ENCODE peak calls at places on chromosomes 12 and 14, in seven cellular contexts. One of them, this sample, is unnamed.
A peak's percentile ranks its signal among the peaks of the same experiment; 100 is the strongest.

GRCh38 chr14:97713023-97713422 is 915.8 kb downstream of the VRK1 start:
- DNase-seq in cardiac muscle cell: no peak
- DNase-seq in MM.1S: no peak
- DNase-seq in GM23248: peak; percentile 3
- DNase-seq in substantia nigra: no peak
- DNase-seq in left ventricle myocardium inferior: no peak
- DNase-seq in tibial nerve: no peak
- DNase-seq in this sample: no peak

GRCh38 chr12:43786899-43787693 is 19.0 kb downstream of the TWF1 start:
- DNase-seq in cardiac muscle cell: no peak
- DNase-seq in MM.1S: no peak
- DNase-seq in GM23248: peak; percentile 35
- DNase-seq in substantia nigra: no peak
- DNase-seq in left ventricle myocardium inferior: no peak
- DNase-seq in tibial nerve: no peak
- DNase-seq in this sample: no peak

GRCh38 chr12:109492371-109492770 is 14.9 kb downstream of the UBE3B start:
- DNase-seq in cardiac muscle cell: no peak
- DNase-seq in MM.1S: no peak
- DNase-seq in GM23248: no peak
- DNase-seq in substantia nigra: no peak
- DNase-seq in left ventricle myocardium inferior: no peak
- DNase-seq in tibial nerve: no peak
- DNase-seq in this sample: no peak

GRCh38 chr12:131363416-131363815 is 347.5 kb upstream of the SFSWAP start:
- DNase-seq in cardiac muscle cell: no peak
- DNase-seq in MM.1S: no peak
- DNase-seq in GM23248: no peak
- DNase-seq in substantia nigra: no peak
- DNase-seq in left ventricle myocardium inferior: no peak
- DNase-seq in tibial nerve: no peak
- DNase-seq in this sample: no peak

GRCh38 chr14:100790785-100791667 is 34.9 kb upstream of the MEG3 start:
- DNase-seq in cardiac muscle cell: peak; percentile 91
- DNase-seq in MM.1S: no peak
- DNase-seq in GM23248: no peak
- DNase-seq in substantia nigra: no peak
- DNase-seq in left ventricle myocardium inferior: no peak
- DNase-seq in tibial nerve: no peak
- DNase-seq in this sample: no peak

GRCh38 chr12:104672096-104672445 is 215.3 kb downstream of the CHST11 start:
- DNase-seq in cardiac muscle cell: no peak
- DNase-seq in MM.1S: no peak
- DNase-seq in GM23248: no peak
- DNase-seq in substantia nigra: no peak
- DNase-seq in left ventricle myocardium inferior: no peak
- DNase-seq in tibial nerve: no peak
- DNase-seq in this sample: no peak

GRCh38 chr12:112122823-112123690 is 2.3 kb upstream of the TRAFD1 start:
- DNase-seq in cardiac muscle cell: peak; percentile 76
- DNase-seq in MM.1S: no peak
- DNase-seq in GM23248: peak; percentile 75
- DNase-seq in substantia nigra: no peak
- DNase-seq in left ventricle myocardium inferior: no peak
- DNase-seq in tibial nerve: no peak
- DNase-seq in this sample: no peak

GRCh38 chr14:91309756-91310280 is 65.3 kb upstream of the GPR68 start:
- DNase-seq in cardiac muscle cell: no peak
- DNase-seq in MM.1S: no peak
- DNase-seq in GM23248: no peak
- DNase-seq in substantia nigra: no peak
- DNase-seq in left ventricle myocardium inferior: no peak
- DNase-seq in tibial nerve: no peak
- DNase-seq in this sample: no peak

GRCh38 chr12:29591140-29592020 is 93.9 kb upstream of the OVCH1 start:
- DNase-seq in cardiac muscle cell: peak; percentile 70
- DNase-seq in MM.1S: no peak
- DNase-seq in GM23248: peak; percentile 69
- DNase-seq in substantia nigra: no peak
- DNase-seq in left ventricle myocardium inferior: no peak
- DNase-seq in tibial nerve: peak; percentile 29
- DNase-seq in this sample: no peak

GRCh38 chr12:99253068-99253467 is 394.5 kb upstream of the GARIN6 start:
- DNase-seq in cardiac muscle cell: no peak
- DNase-seq in MM.1S: peak; percentile 36
- DNase-seq in GM23248: no peak
- DNase-seq in substantia nigra: no peak
- DNase-seq in left ventricle myocardium inferior: no peak
- DNase-seq in tibial nerve: no peak
- DNase-seq in this sample: no peak

GRCh38 chr14:50801706-50802105 is 29.3 kb downstream of the NIN start:
- DNase-seq in cardiac muscle cell: no peak
- DNase-seq in MM.1S: no peak
- DNase-seq in GM23248: peak; percentile 76
- DNase-seq in substantia nigra: no peak
- DNase-seq in left ventricle myocardium inferior: no peak
- DNase-seq in tibial nerve: no peak
- DNase-seq in this sample: no peak

GRCh38 chr12:15336772-15337553 is 14.7 kb downstream of the PTPRO start:
- DNase-seq in cardiac muscle cell: peak; percentile 30
- DNase-seq in MM.1S: no peak
- DNase-seq in GM23248: peak; percentile 74
- DNase-seq in substantia nigra: no peak
- DNase-seq in left ventricle myocardium inferior: no peak
- DNase-seq in tibial nerve: no peak
- DNase-seq in this sample: no peak

GRCh38 chr14:102944448-102945330 is 22.2 kb downstream of the AMN start:
- DNase-seq in cardiac muscle cell: no peak
- DNase-seq in MM.1S: no peak
- DNase-seq in GM23248: no peak
- DNase-seq in substantia nigra: no peak
- DNase-seq in left ventricle myocardium inferior: no peak
- DNase-seq in tibial nerve: no peak
- DNase-seq in this sample: no peak

GRCh38 chr14:61460853-61461611 is 139.7 kb downstream of the PRKCH start:
- DNase-seq in cardiac muscle cell: peak; percentile 62
- DNase-seq in MM.1S: peak; percentile 11
- DNase-seq in GM23248: peak; percentile 29
- DNase-seq in substantia nigra: no peak
- DNase-seq in left ventricle myocardium inferior: no peak
- DNase-seq in tibial nerve: no peak
- DNase-seq in this sample: no peak

GRCh38 chr12:106195638-106196037 is 52.2 kb downstream of the CKAP4 start:
- DNase-seq in cardiac muscle cell: peak; percentile 86
- DNase-seq in MM.1S: no peak
- DNase-seq in GM23248: peak; percentile 91
- DNase-seq in substantia nigra: no peak
- DNase-seq in left ventricle myocardium inferior: peak; percentile 58
- DNase-seq in tibial nerve: peak; percentile 81
- DNase-seq in this sample: peak; percentile 30

GRCh38 chr12:65926119-65927004 is 102.1 kb downstream of the HMGA2 start:
- DNase-seq in cardiac muscle cell: no peak
- DNase-seq in MM.1S: no peak
- DNase-seq in GM23248: no peak
- DNase-seq in substantia nigra: no peak
- DNase-seq in left ventricle myocardium inferior: no peak
- DNase-seq in tibial nerve: no peak
- DNase-seq in this sample: no peak

GRCh38 chr14:63564318-63564717 is 21.1 kb upstream of the PPP2R5E start:
- DNase-seq in cardiac muscle cell: peak; percentile 23
- DNase-seq in MM.1S: no peak
- DNase-seq in GM23248: peak; percentile 41
- DNase-seq in substantia nigra: no peak
- DNase-seq in left ventricle myocardium inferior: peak; percentile 18
- DNase-seq in tibial nerve: peak; percentile 5
- DNase-seq in this sample: no peak

GRCh38 chr12:92717202-92717601 is 14.4 kb downstream of the PLEKHG7 start:
- DNase-seq in cardiac muscle cell: peak; percentile 73
- DNase-seq in MM.1S: no peak
- DNase-seq in GM23248: peak; percentile 55
- DNase-seq in substantia nigra: no peak
- DNase-seq in left ventricle myocardium inferior: no peak
- DNase-seq in tibial nerve: peak; percentile 30
- DNase-seq in this sample: no peak

GRCh38 chr12:64187370-64187769 is 34.7 kb downstream of the KICS2 start:
- DNase-seq in cardiac muscle cell: peak; percentile 82
- DNase-seq in MM.1S: no peak
- DNase-seq in GM23248: peak; percentile 80
- DNase-seq in substantia nigra: no peak
- DNase-seq in left ventricle myocardium inferior: no peak
- DNase-seq in tibial nerve: no peak
- DNase-seq in this sample: no peak

GRCh38 chr14:59585891-59586554 is 9.4 kb upstream of the CCDC175 start:
- DNase-seq in cardiac muscle cell: peak; percentile 68
- DNase-seq in MM.1S: no peak
- DNase-seq in GM23248: no peak
- DNase-seq in substantia nigra: no peak
- DNase-seq in left ventricle myocardium inferior: no peak
- DNase-seq in tibial nerve: no peak
- DNase-seq in this sample: no peak

GRCh38 chr12:122866950-122867607 is 28.8 kb downstream of the VPS37B start:
- DNase-seq in cardiac muscle cell: no peak
- DNase-seq in MM.1S: no peak
- DNase-seq in GM23248: no peak
- DNase-seq in substantia nigra: no peak
- DNase-seq in left ventricle myocardium inferior: no peak
- DNase-seq in tibial nerve: no peak
- DNase-seq in this sample: no peak

GRCh38 chr12:122870163-122870842 is 25.6 kb downstream of the VPS37B start:
- DNase-seq in cardiac muscle cell: no peak
- DNase-seq in MM.1S: no peak
- DNase-seq in GM23248: no peak
- DNase-seq in substantia nigra: no peak
- DNase-seq in left ventricle myocardium inferior: no peak
- DNase-seq in tibial nerve: no peak
- DNase-seq in this sample: no peak

GRCh38 chr12:122869207-122869973 is 26.5 kb downstream of the VPS37B start:
- DNase-seq in cardiac muscle cell: no peak
- DNase-seq in MM.1S: no peak
- DNase-seq in GM23248: no peak
- DNase-seq in substantia nigra: no peak
- DNase-seq in left ventricle myocardium inferior: no peak
- DNase-seq in tibial nerve: no peak
- DNase-seq in this sample: no peak

GRCh38 chr12:122867701-122868461 is 28.0 kb downstream of the VPS37B start:
- DNase-seq in cardiac muscle cell: no peak
- DNase-seq in MM.1S: no peak
- DNase-seq in GM23248: no peak
- DNase-seq in substantia nigra: no peak
- DNase-seq in left ventricle myocardium inferior: peak; percentile 81
- DNase-seq in tibial nerve: no peak
- DNase-seq in this sample: no peak

DNA sequence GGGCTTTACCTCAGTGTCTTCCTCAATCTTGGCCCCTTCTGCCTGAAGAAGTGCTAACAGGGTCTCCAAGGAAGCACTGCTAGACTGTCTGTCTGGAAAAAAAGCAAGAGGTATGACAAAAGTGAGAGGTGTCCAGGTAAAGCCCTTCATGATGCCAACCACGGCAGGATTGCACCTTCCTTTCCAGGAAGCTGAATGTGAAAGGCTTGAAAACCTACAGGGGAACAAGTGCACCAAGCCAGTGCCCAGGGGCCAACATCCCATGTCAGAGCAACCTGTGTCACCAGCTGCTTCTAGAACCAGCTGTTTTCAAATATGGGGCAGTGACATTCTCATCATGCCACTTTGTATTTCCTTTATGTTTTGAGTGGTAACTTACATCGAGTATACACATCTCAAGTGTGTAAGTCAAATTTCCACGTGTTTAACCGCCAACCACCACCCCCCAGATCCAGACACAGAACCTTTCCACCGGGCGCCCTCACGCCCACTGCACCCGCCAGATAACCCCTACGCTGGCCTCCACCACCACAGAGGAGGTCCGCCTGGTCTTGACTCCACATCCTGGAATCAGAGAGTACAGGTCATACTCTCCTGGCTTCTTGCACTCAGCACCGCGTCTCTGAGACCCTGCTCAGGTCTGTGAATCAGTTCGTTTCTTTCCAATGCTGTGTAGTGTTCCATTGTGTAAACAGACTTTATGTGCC is 27.3 kb downstream of the VPS37B start:
- DNase-seq in cardiac muscle cell: no peak
- DNase-seq in MM.1S: no peak
- DNase-seq in GM23248: no peak
- DNase-seq in substantia nigra: no peak
- DNase-seq in left ventricle myocardium inferior: no peak
- DNase-seq in tibial nerve: no peak
- DNase-seq in this sample: no peak
- H3K27ac ChIP-seq in cardiac muscle cell: no peak overlapping the region
- H3K27ac ChIP-seq in MM.1S: no peak overlapping the region
- H3K27ac ChIP-seq in GM23248: no peak overlapping the region
- H3K27ac ChIP-seq in substantia nigra: peak overlapping the region; percentile 64
- H3K27ac ChIP-seq in left ventricle myocardium inferior: peak overlapping the region; percentile 94
- H3K27ac ChIP-seq in tibial nerve: peak overlapping the region; percentile 28
- H3K27ac ChIP-seq in this sample: peak overlapping the region; percentile 14

GRCh38 chr12:94650143-94651056 is at the start of gene TMCC3:
- DNase-seq in cardiac muscle cell: peak; percentile 65
- DNase-seq in MM.1S: peak; percentile 80
- DNase-seq in GM23248: peak; percentile 62
- DNase-seq in substantia nigra: no peak
- DNase-seq in left ventricle myocardium inferior: peak; percentile 51
- DNase-seq in tibial nerve: no peak
- DNase-seq in this sample: peak; percentile 65
- H3K27ac ChIP-seq in cardiac muscle cell: no peak within 1 kb of the TSS
- H3K27ac ChIP-seq in MM.1S: peak within 1 kb of the TSS; percentile 39
- H3K27ac ChIP-seq in GM23248: no peak within 1 kb of the TSS
- H3K27ac ChIP-seq in substantia nigra: peak within 1 kb of the TSS; percentile 88
- H3K27ac ChIP-seq in left ventricle myocardium inferior: peak within 1 kb of the TSS; percentile 74
- H3K27ac ChIP-seq in tibial nerve: peak within 1 kb of the TSS; percentile 74
- H3K27ac ChIP-seq in this sample: peak within 1 kb of the TSS; percentile 44

GRCh38 chr14:95915326-95915725 is 38.7 kb downstream of the TUNAR start:
- DNase-seq in cardiac muscle cell: no peak
- DNase-seq in MM.1S: no peak
- DNase-seq in GM23248: no peak
- DNase-seq in substantia nigra: no peak
- DNase-seq in left ventricle myocardium inferior: no peak
- DNase-seq in tibial nerve: no peak
- DNase-seq in this sample: no peak
- H3K27ac ChIP-seq in cardiac muscle cell: no peak overlapping the region
- H3K27ac ChIP-seq in MM.1S: no peak overlapping the region
- H3K27ac ChIP-seq in GM23248: no peak overlapping the region
- H3K27ac ChIP-seq in substantia nigra: no peak overlapping the region
- H3K27ac ChIP-seq in left ventricle myocardium inferior: no peak overlapping the region
- H3K27ac ChIP-seq in tibial nerve: no peak overlapping the region
- H3K27ac ChIP-seq in this sample: no peak overlapping the region

GRCh38 chr14:38199768-38200167 is 7.9 kb upstream of the SSTR1 start:
- DNase-seq in cardiac muscle cell: peak; percentile 9
- DNase-seq in MM.1S: no peak
- DNase-seq in GM23248: peak; percentile 80
- DNase-seq in substantia nigra: no peak
- DNase-seq in left ventricle myocardium inferior: no peak
- DNase-seq in tibial nerve: no peak
- DNase-seq in this sample: no peak
- H3K27ac ChIP-seq in cardiac muscle cell: no peak overlapping the region
- H3K27ac ChIP-seq in MM.1S: no peak overlapping the region
- H3K27ac ChIP-seq in GM23248: peak overlapping the region; percentile 61
- H3K27ac ChIP-seq in substantia nigra: no peak overlapping the region
- H3K27ac ChIP-seq in left ventricle myocardium inferior: no peak overlapping the region
- H3K27ac ChIP-seq in tibial nerve: no peak overlapping the region
- H3K27ac ChIP-seq in this sample: no peak overlapping the region

This sample was measured in caudate nucleus.